ENCODE peak calls at places on chromosome 7, in six cellular contexts. One of them, this sample, is unnamed.

GRCh38 chr7:7620644-7621210 is 19.8 kb upstream of the UMAD1 start:
- DNase-seq in mesenchymal stem cell: no peak
- DNase-seq in trophoblast cell: no peak
- DNase-seq in neuronal stem cell: no peak
- DNase-seq in mesendoderm: no peak
- DNase-seq in H1: no peak
- DNase-seq in this sample: no peak

GRCh38 chr7:77657427-77658331 is 38.6 kb upstream of the RSBN1L start:
- DNase-seq in trophoblast cell: peak; percentile 69
- DNase-seq in mesendoderm: peak; percentile 39
- DNase-seq in mesenchymal stem cell: peak; percentile 59
- DNase-seq in H1: no peak
- DNase-seq in neuronal stem cell: no peak
- DNase-seq in this sample: peak; percentile 43

GRCh38 chr7:142440219-142441073 is 182.6 kb upstream of the PRSS58 start:
- DNase-seq in mesenchymal stem cell: peak; percentile 81
- DNase-seq in neuronal stem cell: no peak
- DNase-seq in trophoblast cell: peak; percentile 77
- DNase-seq in H1: no peak
- DNase-seq in mesendoderm: peak; percentile 93
- DNase-seq in this sample: peak; percentile 85

GRCh38 chr7:1966631-1967200 is 266.0 kb downstream of the MAD1L1 start:
- DNase-seq in H1: no peak
- DNase-seq in mesendoderm: no peak
- DNase-seq in trophoblast cell: no peak
- DNase-seq in neuronal stem cell: no peak
- DNase-seq in mesenchymal stem cell: no peak
- DNase-seq in this sample: no peak

GRCh38 chr7:32602470-32602869 is 107.2 kb downstream of the AVL9 start:
- DNase-seq in trophoblast cell: no peak
- DNase-seq in mesendoderm: no peak
- DNase-seq in H1: no peak
- DNase-seq in mesenchymal stem cell: no peak
- DNase-seq in neuronal stem cell: no peak
- DNase-seq in this sample: no peak

GRCh38 chr7:69342154-69342884 is 256.0 kb upstream of the AUTS2 start:
- DNase-seq in H1: no peak
- DNase-seq in neuronal stem cell: no peak
- DNase-seq in trophoblast cell: peak; percentile 81
- DNase-seq in mesenchymal stem cell: no peak
- DNase-seq in mesendoderm: no peak
- DNase-seq in this sample: no peak

GRCh38 chr7:148332191-148332590 is 258.4 kb upstream of the C7orf33 start:
- DNase-seq in trophoblast cell: no peak
- DNase-seq in H1: no peak
- DNase-seq in neuronal stem cell: no peak
- DNase-seq in mesenchymal stem cell: no peak
- DNase-seq in mesendoderm: no peak
- DNase-seq in this sample: no peak

GRCh38 chr7:105205592-105206211 is 183.0 kb downstream of the SRPK2 start:
- DNase-seq in mesendoderm: no peak
- DNase-seq in mesenchymal stem cell: no peak
- DNase-seq in H1: no peak
- DNase-seq in trophoblast cell: no peak
- DNase-seq in neuronal stem cell: no peak
- DNase-seq in this sample: no peak

GRCh38 chr7:80941206-80941758 is 22.4 kb upstream of the SEMA3C start:
- DNase-seq in neuronal stem cell: no peak
- DNase-seq in mesendoderm: no peak
- DNase-seq in mesenchymal stem cell: peak; percentile 82
- DNase-seq in H1: no peak
- DNase-seq in trophoblast cell: peak; percentile 86
- DNase-seq in this sample: peak; percentile 75

GRCh38 chr7:96026606-96027005 is 254.3 kb downstream of the DYNC1I1 start:
- DNase-seq in trophoblast cell: no peak
- DNase-seq in neuronal stem cell: no peak
- DNase-seq in H1: no peak
- DNase-seq in mesenchymal stem cell: peak; percentile 36
- DNase-seq in mesendoderm: no peak
- DNase-seq in this sample: peak; percentile 62

GRCh38 chr7:30900053-30900452 is 11.6 kb upstream of the AQP1 start:
- DNase-seq in H1: no peak
- DNase-seq in trophoblast cell: no peak
- DNase-seq in neuronal stem cell: no peak
- DNase-seq in mesendoderm: no peak
- DNase-seq in mesenchymal stem cell: no peak
- DNase-seq in this sample: no peak

GRCh38 chr7:21543528-21544302 is 876 bp downstream of the DNAH11 start:
- DNase-seq in trophoblast cell: peak; percentile 35
- DNase-seq in mesendoderm: peak; percentile 71
- DNase-seq in H1: no peak
- DNase-seq in mesenchymal stem cell: peak; percentile 6
- DNase-seq in neuronal stem cell: peak; percentile 17
- DNase-seq in this sample: no peak

GRCh38 chr7:148503900-148504487 is 86.6 kb upstream of the C7orf33 start:
- DNase-seq in trophoblast cell: peak; percentile 79
- DNase-seq in mesenchymal stem cell: peak; percentile 46
- DNase-seq in H1: no peak
- DNase-seq in mesendoderm: no peak
- DNase-seq in neuronal stem cell: no peak
- DNase-seq in this sample: peak; percentile 37

GRCh38 chr7:2106920-2107319 is 125.8 kb downstream of the MAD1L1 start:
- DNase-seq in H1: no peak
- DNase-seq in trophoblast cell: no peak
- DNase-seq in neuronal stem cell: no peak
- DNase-seq in mesenchymal stem cell: no peak
- DNase-seq in mesendoderm: peak; percentile 37
- DNase-seq in this sample: peak; percentile 67

GRCh38 chr7:5766321-5766761 is 15.1 kb downstream of the RNF216 start:
- DNase-seq in mesenchymal stem cell: peak; percentile 50
- DNase-seq in mesendoderm: no peak
- DNase-seq in neuronal stem cell: no peak
- DNase-seq in H1: no peak
- DNase-seq in trophoblast cell: no peak
- DNase-seq in this sample: peak; percentile 81

GRCh38 chr7:98211676-98212531 is 665 bp downstream of the BHLHA15 start:
- DNase-seq in neuronal stem cell: no peak
- DNase-seq in H1: no peak
- DNase-seq in mesendoderm: peak; percentile 12
- DNase-seq in mesenchymal stem cell: no peak
- DNase-seq in trophoblast cell: peak; percentile 6
- DNase-seq in this sample: no peak

GRCh38 chr7:142478479-142479220 is 220.8 kb upstream of the PRSS58 start:
- DNase-seq in trophoblast cell: peak; percentile 67
- DNase-seq in mesenchymal stem cell: peak; percentile 69
- DNase-seq in neuronal stem cell: no peak
- DNase-seq in mesendoderm: peak; percentile 70
- DNase-seq in H1: no peak
- DNase-seq in this sample: peak; percentile 64

GRCh38 chr7:106273009-106273695 is 11.6 kb downstream of the NAMPT start:
- DNase-seq in trophoblast cell: no peak
- DNase-seq in neuronal stem cell: no peak
- DNase-seq in mesenchymal stem cell: peak; percentile 37
- DNase-seq in H1: no peak
- DNase-seq in mesendoderm: no peak
- DNase-seq in this sample: no peak

GRCh38 chr7:106265133-106265532 is 19.6 kb downstream of the NAMPT start:
- DNase-seq in H1: no peak
- DNase-seq in neuronal stem cell: no peak
- DNase-seq in mesenchymal stem cell: no peak
- DNase-seq in mesendoderm: no peak
- DNase-seq in trophoblast cell: no peak
- DNase-seq in this sample: no peak

GRCh38 chr7:106269263-106269961 is 15.4 kb downstream of the NAMPT start:
- DNase-seq in trophoblast cell: no peak
- DNase-seq in neuronal stem cell: no peak
- DNase-seq in mesendoderm: no peak
- DNase-seq in H1: no peak
- DNase-seq in mesenchymal stem cell: no peak
- DNase-seq in this sample: no peak

DNA sequence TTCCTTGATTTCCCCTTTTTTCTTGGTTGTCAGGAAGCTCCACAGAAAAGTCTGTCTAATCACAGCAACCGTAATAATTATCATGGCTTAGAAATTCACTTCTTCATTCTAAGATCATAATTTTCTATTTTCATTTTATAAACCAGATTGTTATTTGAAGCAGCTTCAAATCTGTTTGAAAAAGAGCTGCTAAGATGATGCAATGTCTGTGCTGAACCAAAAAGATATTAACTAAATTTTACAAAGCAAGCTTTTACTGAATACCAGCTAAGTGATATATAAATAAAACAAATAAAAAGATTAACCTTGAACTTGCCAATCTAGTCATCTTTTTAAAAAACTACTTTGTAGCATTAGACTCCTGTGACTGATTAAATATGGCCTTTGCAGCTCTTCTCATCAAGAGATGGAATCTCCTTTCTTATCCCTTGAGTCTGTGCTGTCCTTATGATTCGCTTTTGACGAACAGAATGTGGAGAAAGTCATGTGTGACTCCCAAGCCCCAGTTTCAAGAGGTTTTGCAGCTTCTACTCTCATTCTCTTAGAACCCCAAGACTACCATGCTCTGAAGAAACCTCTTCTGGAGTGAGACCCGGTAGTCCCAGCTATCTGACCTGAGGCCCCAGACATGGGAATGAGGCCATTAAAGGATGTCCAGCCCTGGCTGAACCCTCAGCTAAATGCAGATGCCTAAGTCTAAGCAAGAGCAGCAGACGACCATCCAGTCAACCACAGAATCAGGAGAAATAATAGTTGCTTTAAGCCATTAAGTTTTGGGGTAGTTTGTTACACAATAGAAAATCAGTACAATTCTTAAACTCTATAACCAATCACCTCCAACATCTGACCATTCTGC is 14.4 kb downstream of the NAMPT start:
- DNase-seq in H1: no peak
- DNase-seq in neuronal stem cell: no peak
- DNase-seq in mesendoderm: no peak
- DNase-seq in trophoblast cell: no peak
- DNase-seq in mesenchymal stem cell: no peak
- DNase-seq in this sample: no peak
- H3K36me3 ChIP-seq in H1: peaks cover 22% of the 10 kb centered on the region
- H3K36me3 ChIP-seq in neuronal stem cell: peaks cover 7% of the 10 kb centered on the region
- H3K36me3 ChIP-seq in mesendoderm: no peaks in the 10 kb centered on the region
- H3K36me3 ChIP-seq in trophoblast cell: peaks cover 8% of the 10 kb centered on the region
- H3K36me3 ChIP-seq in mesenchymal stem cell: peaks cover 97% of the 10 kb centered on the region
- H3K36me3 ChIP-seq in this sample: peaks cover 23% of the 10 kb centered on the region

GRCh38 chr7:116213361-116214155 is 3.2 kb downstream of the TES start:
- DNase-seq in trophoblast cell: no peak
- DNase-seq in mesenchymal stem cell: peak; percentile 62
- DNase-seq in mesendoderm: no peak
- DNase-seq in neuronal stem cell: no peak
- DNase-seq in H1: no peak
- DNase-seq in this sample: no peak
- H3K79me1 ChIP-seq in trophoblast cell: peaks cover 9% of the 10 kb centered on the region
- H3K79me1 ChIP-seq in mesenchymal stem cell: no peaks in the 10 kb centered on the region
- H3K79me1 ChIP-seq in mesendoderm: peaks cover 2% of the 10 kb centered on the region
- H3K79me1 ChIP-seq in neuronal stem cell: no peaks in the 10 kb centered on the region
- H3K79me1 ChIP-seq in H1: no peaks in the 10 kb centered on the region
- H3K79me1 ChIP-seq in this sample: peaks cover 50% of the 10 kb centered on the region

DNA sequence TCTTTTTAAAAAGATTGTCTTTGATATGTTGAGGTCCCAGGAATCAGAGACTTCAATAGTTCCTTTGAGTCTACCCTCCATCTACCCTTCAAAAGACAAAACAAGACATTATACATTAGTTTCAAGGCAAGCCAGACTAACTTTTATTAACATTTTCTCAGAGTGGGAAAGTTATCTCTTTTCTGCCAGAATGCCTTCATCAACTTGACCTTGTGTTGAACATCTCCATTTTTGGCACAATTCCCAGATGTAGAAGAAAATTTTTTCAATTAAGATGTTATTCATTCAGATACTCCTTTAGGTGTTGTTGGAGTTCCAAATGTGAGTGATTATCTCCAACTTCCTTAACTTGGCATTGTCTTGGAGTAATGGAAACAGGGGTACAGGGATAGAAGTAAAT is 59.1 kb downstream of the NRF1 start:
- DNase-seq in mesendoderm: no peak
- DNase-seq in trophoblast cell: no peak
- DNase-seq in H1: no peak
- DNase-seq in mesenchymal stem cell: no peak
- DNase-seq in neuronal stem cell: no peak
- DNase-seq in this sample: peak; percentile 39
- H3K36me3 ChIP-seq in mesendoderm: peaks cover 4% of the 10 kb centered on the region
- H3K36me3 ChIP-seq in trophoblast cell: peaks cover 8% of the 10 kb centered on the region
- H3K36me3 ChIP-seq in H1: peaks cover 7% of the 10 kb centered on the region
- H3K36me3 ChIP-seq in mesenchymal stem cell: peaks cover 39% of the 10 kb centered on the region
- H3K36me3 ChIP-seq in neuronal stem cell: peaks cover 12% of the 10 kb centered on the region
- H3K36me3 ChIP-seq in this sample: peaks cover 8% of the 10 kb centered on the region

GRCh38 chr7:41819645-41820044 is 116.8 kb upstream of the INHBA start:
- DNase-seq in mesenchymal stem cell: no peak
- DNase-seq in neuronal stem cell: no peak
- DNase-seq in trophoblast cell: no peak
- DNase-seq in H1: no peak
- DNase-seq in mesendoderm: no peak
- DNase-seq in this sample: no peak

GRCh38 chr7:41817386-41817785 is 114.5 kb upstream of the INHBA start:
- DNase-seq in mesendoderm: no peak
- DNase-seq in trophoblast cell: no peak
- DNase-seq in neuronal stem cell: no peak
- DNase-seq in H1: no peak
- DNase-seq in mesenchymal stem cell: peak; percentile 26
- DNase-seq in this sample: peak; percentile 80

GRCh38 chr7:41822259-41822658 is 119.4 kb upstream of the INHBA start:
- DNase-seq in neuronal stem cell: no peak
- DNase-seq in trophoblast cell: no peak
- DNase-seq in mesendoderm: no peak
- DNase-seq in mesenchymal stem cell: no peak
- DNase-seq in H1: no peak
- DNase-seq in this sample: no peak

GRCh38 chr7:41821521-41822213 is 118.8 kb upstream of the INHBA start:
- DNase-seq in mesendoderm: no peak
- DNase-seq in mesenchymal stem cell: no peak
- DNase-seq in neuronal stem cell: no peak
- DNase-seq in trophoblast cell: no peak
- DNase-seq in H1: no peak
- DNase-seq in this sample: no peak

DNA sequence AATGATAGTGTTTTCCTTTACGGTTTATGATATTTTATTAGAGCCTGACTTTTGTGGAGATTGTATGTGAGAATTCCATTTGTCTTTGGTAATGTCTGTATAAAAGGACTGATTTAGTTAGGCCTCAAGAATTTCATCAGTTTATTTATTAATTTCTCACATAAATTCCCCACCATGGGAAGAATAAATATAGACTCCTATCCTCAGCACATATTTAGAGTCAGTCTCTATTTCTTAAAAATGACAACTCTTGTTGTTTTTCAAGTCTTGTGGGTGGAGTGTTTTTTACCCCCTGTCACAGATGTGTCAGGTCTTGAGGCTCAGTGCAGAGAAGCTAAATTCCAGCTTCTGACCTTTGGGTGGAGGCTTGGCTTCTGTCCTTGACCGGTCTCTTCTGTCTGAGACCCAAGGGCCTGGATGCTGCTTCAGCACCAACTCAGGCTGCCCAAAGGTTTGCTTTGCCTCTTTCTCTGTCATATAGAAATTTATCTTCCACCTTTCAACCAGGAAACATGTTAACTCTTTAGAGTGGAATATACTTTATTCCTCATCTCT is 117.3 kb upstream of the INHBA start:
- DNase-seq in neuronal stem cell: no peak
- DNase-seq in mesenchymal stem cell: no peak
- DNase-seq in mesendoderm: no peak
- DNase-seq in H1: no peak
- DNase-seq in trophoblast cell: no peak
- DNase-seq in this sample: no peak
- H3K79me1 ChIP-seq in neuronal stem cell: no peaks in the 10 kb centered on the region
- H3K79me1 ChIP-seq in mesenchymal stem cell: no peaks in the 10 kb centered on the region
- H3K79me1 ChIP-seq in mesendoderm: no peaks in the 10 kb centered on the region
- H3K79me1 ChIP-seq in H1: no peaks in the 10 kb centered on the region
- H3K79me1 ChIP-seq in trophoblast cell: no peaks in the 10 kb centered on the region
- H3K79me1 ChIP-seq in this sample: no peaks in the 10 kb centered on the region